ENCODE peak calls at places on chromosomes 12 and 14, in five cellular contexts. J is HL-60, N is breast epithelium, P is stomach, U is GM12878. V is an unnamed sample.

GRCh38 chr12:124273630-124274029 is 21.3 kb upstream of the RFLNA start:
- DNase-seq in J (peak), N (no peak), P (no peak), U (peak), V (no peak)

GRCh38 chr12:19707948-19708409 is 268.7 kb downstream of the AEBP2 start:
- DNase-seq in J (peak), N (no peak), P (no peak), U (no peak), V (no peak)

GRCh38 chr12:62919827-62920226 is 15.1 kb downstream of the PPM1H start:
- DNase-seq in J (no peak), N (no peak), P (peak), U (no peak), V (no peak)

GRCh38 chr12:96495155-96495554 is 5.8 kb downstream of the CFAP54 start:
- DNase-seq in J (no peak), N (no peak), P (no peak), U (no peak), V (no peak)

GRCh38 chr12:114812858-114813761 is 129.1 kb upstream of the TBX3 start:
- DNase-seq in J (no peak), N (no peak), P (no peak), U (no peak), V (no peak)

GRCh38 chr12:91817512-91817911 is 328.1 kb downstream of the BTG1 start:
- DNase-seq in J (no peak), N (no peak), P (peak), U (no peak), V (no peak)

GRCh38 chr14:99271288-99271941 is 582 bp downstream of the BCL11B start:
- DNase-seq in J (no peak), N (no peak), P (no peak), U (no peak), V (no peak)

GRCh38 chr12:8668441-8668840 is 5.8 kb upstream of the MFAP5 start:
- DNase-seq in J (no peak), N (no peak), P (no peak), U (no peak), V (no peak)

GRCh38 chr12:101857043-101857558 is 20.3 kb upstream of the DRAM1 start:
- DNase-seq in J (peak), N (no peak), P (no peak), U (no peak), V (no peak)

GRCh38 chr12:29907486-29907885 is 123.7 kb upstream of the TMTC1 start:
- DNase-seq in J (no peak), N (no peak), P (no peak), U (no peak), V (no peak)

GRCh38 chr12:101995684-101996083 is 66.1 kb downstream of the WASHC3 start:
- DNase-seq in J (no peak), N (no peak), P (no peak), U (no peak), V (no peak)

GRCh38 chr14:32897724-32898064 is 41.0 kb upstream of the NPAS3 start:
- DNase-seq in J (no peak), N (no peak), P (no peak), U (no peak), V (no peak)

GRCh38 chr12:19575307-19576243 is 136.3 kb downstream of the AEBP2 start:
- DNase-seq in J (no peak), N (no peak), P (peak), U (no peak), V (peak)

GRCh38 chr12:88931598-88931997 is 351.3 kb upstream of the KITLG start:
- DNase-seq in J (no peak), N (no peak), P (no peak), U (no peak), V (no peak)

GRCh38 chr12:2343672-2344071 is 290.9 kb downstream of the CACNA1C start:
- DNase-seq in J (no peak), N (no peak), P (no peak), U (no peak), V (no peak)
- TF ChIP-seq POLR2AphosphoS5 in J (no peak), N (no peak), P (no peak), U (no peak), V (no peak)

GRCh38 chr14:75714993-75715392 is 53.9 kb downstream of the TTLL5 start:
- DNase-seq in J (no peak), N (no peak), P (no peak), U (no peak), V (no peak)

GRCh38 chr14:75709207-75709812 is 48.3 kb downstream of the TTLL5 start:
- DNase-seq in J (peak), N (peak), P (peak), U (peak), V (peak)

GRCh38 chr14:75715926-75716780 is 55.1 kb downstream of the TTLL5 start:
- DNase-seq in J (no peak), N (no peak), P (no peak), U (no peak), V (no peak)

GRCh38 chr14:75711134-75711795 is 50.2 kb downstream of the TTLL5 start:
- DNase-seq in J (no peak), N (no peak), P (peak), U (no peak), V (peak)

DNA sequence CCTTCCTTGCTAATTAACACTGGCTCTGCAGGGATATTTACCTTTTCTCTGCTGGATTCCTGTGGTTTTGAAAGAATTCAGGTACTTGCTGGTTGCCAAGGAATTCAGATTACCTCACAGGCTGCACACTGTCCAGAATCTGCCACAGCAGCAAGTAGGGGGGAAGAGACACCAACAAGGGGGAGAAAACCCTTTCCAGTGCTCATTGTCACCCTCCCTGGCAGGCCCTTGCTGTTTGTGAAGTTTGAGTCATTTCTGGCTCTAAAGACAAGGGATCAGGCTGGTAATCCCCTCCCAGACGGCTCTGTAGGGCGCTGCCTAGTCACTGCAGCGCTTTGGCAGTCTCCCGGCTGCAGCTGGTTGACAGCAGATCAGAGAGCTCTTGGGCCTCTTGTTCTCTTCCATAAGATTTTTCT is 50.8 kb downstream of the TTLL5 start:
- DNase-seq in J (no peak), N (peak), P (peak), U (peak), V (no peak)
- TF ChIP-seq POLR2AphosphoS5 in J (no peak), N (peak), P (peak), U (no peak), V (no peak)

GRCh38 chr12:108479364-108480070 is 35.6 kb upstream of the FICD start:
- DNase-seq in J (no peak), N (no peak), P (no peak), U (no peak), V (no peak)

GRCh38 chr12:108482717-108483212 is 32.3 kb upstream of the FICD start:
- DNase-seq in J (no peak), N (no peak), P (no peak), U (no peak), V (no peak)

GRCh38 chr12:108483213-108483920 is 31.7 kb upstream of the FICD start:
- DNase-seq in J (no peak), N (no peak), P (no peak), U (no peak), V (no peak)

GRCh38 chr12:108484431-108484830 is 30.6 kb upstream of the FICD start:
- DNase-seq in J (no peak), N (no peak), P (no peak), U (no peak), V (no peak)

DNA sequence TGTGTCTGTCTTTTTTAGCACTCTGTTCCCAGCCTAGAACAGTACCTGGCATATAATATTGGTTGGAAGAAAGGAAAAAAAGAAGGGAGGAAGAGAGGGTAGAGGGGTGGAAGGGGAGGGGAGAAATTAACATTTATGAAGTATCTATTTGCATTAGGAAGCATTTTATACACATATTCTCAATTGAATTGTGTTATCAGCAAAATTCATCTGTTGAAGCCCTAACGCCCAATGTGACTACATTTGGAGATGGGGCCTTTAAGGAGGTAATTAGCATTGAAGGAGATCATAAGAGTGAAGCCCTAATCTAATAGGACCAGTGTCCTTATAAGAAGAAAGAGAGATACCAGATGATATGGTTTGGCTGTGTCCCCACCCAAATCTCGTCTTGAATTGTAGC is 30.2 kb upstream of the FICD start:
- DNase-seq in J (no peak), N (no peak), P (no peak), U (no peak), V (no peak)
- TF ChIP-seq POLR2AphosphoS5 in J (no peak), N (no peak), P (no peak), U (no peak), V (no peak)

DNA sequence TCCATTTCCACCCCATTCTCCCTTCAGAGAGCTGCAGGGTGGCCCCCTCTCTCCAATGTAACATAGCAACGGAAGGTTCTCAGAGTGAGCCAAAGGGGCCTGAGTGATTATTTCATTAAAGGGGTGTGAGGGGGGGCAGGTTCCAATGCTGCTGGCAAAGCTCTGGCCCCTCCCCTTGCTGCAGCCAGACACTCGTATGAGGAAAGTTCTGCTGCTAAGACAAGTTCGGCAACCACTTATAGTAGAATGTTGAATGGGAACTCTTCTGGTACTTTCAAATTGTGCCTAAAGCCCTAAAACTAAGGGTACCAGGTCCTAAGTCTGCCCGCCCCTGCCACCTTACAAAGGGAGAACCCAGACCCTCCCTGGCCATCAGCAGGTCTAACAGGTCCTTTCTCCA is 49.8 kb downstream of the PLEKHG3 start:
- DNase-seq in J (no peak), N (no peak), P (no peak), U (no peak), V (no peak)
- TF ChIP-seq POLR2AphosphoS5 in J (no peak), N (no peak), P (no peak), U (no peak), V (no peak)

GRCh38 chr14:50726372-50727107 is 58.4 kb upstream of the SAV1 start:
- DNase-seq in J (no peak), N (no peak), P (no peak), U (no peak), V (no peak)
- TF ChIP-seq POLR2AphosphoS5 in J (no peak), N (no peak), P (no peak), U (no peak), V (no peak)

GRCh38 chr12:31589896-31590729 is 823 bp downstream of the DENND5B start:
- DNase-seq in J (peak), N (no peak), P (peak), U (no peak), V (no peak)
- TF ChIP-seq POLR2AphosphoS5 in J (peak), N (peak), P (peak), U (no peak), V (no peak)

GRCh38 chr14:71001742-71002141 is 94.5 kb downstream of the PCNX1 start:
- DNase-seq in J (no peak), N (no peak), P (no peak), U (no peak), V (no peak)

GRCh38 chr14:70995671-70996070 is 88.4 kb downstream of the PCNX1 start:
- DNase-seq in J (no peak), N (no peak), P (no peak), U (no peak), V (no peak)

GRCh38 chr14:70993931-70994330 is 86.7 kb downstream of the PCNX1 start:
- DNase-seq in J (no peak), N (no peak), P (no peak), U (no peak), V (no peak)

GRCh38 chr14:71003156-71003555 is 95.9 kb downstream of the PCNX1 start:
- DNase-seq in J (no peak), N (no peak), P (no peak), U (no peak), V (no peak)

GRCh38 chr14:70999117-70999516 is 91.9 kb downstream of the PCNX1 start:
- DNase-seq in J (no peak), N (no peak), P (no peak), U (no peak), V (no peak)
- TF ChIP-seq POLR2AphosphoS5 in J (no peak), N (no peak), P (no peak), U (no peak), V (no peak)

GRCh38 chr14:88852632-88853031 is 28.2 kb downstream of the TTC8 start:
- DNase-seq in J (no peak), N (no peak), P (no peak), U (no peak), V (no peak)
- TF ChIP-seq POLR2AphosphoS5 in J (no peak), N (no peak), P (no peak), U (no peak), V (no peak)